ENCODE peak calls at places on chromosomes 4 and X, in five cellular contexts. C, H, W, E and O are unnamed samples.

GRCh38 chr4:115090483-115091075 is 22.8 kb downstream of the NDST4 start:
- DNase-seq in W (peak), H (peak), E (no peak), C (no peak), O (no peak)

GRCh38 chr4:11338990-11339782 is 89.5 kb downstream of the HS3ST1 start:
- DNase-seq in C (no peak), W (no peak), E (no peak), H (no peak), O (no peak)

GRCh38 chr4:20544645-20545044 is 155.6 kb upstream of the PACRGL start:
- DNase-seq in C (no peak), H (peak), W (peak), E (peak), O (peak)

GRCh38 chr4:8834681-8835220 is 36.9 kb downstream of the HMX1 start:
- DNase-seq in E (no peak), W (no peak), H (no peak), C (peak), O (no peak)

GRCh38 chrX:69137371-69137881 is 27.8 kb downstream of the PJA1 start:
- DNase-seq in W (peak), H (no peak), C (peak), E (peak), O (peak)

GRCh38 chrX:331772-332495 is 13.3 kb upstream of the GTPBP6 start:
- DNase-seq in H (no peak), W (no peak), C (no peak), E (no peak), O (no peak)

GRCh38 chrX:136909706-136910564 is 29.4 kb upstream of the RBMX start:
- DNase-seq in W (peak), C (peak), E (peak), H (peak), O (peak)

GRCh38 chr4:88007304-88008132 is at the start of gene PKD2:
- DNase-seq in W (peak), C (peak), H (peak), E (peak), O (peak)

GRCh38 chr4:123784626-123785025 is 388.0 kb downstream of the SPRY1 start:
- DNase-seq in H (no peak), C (no peak), E (no peak), W (peak), O (no peak)

GRCh38 chr4:139514382-139515059 is 41.5 kb downstream of the SETD7 start:
- DNase-seq in E (no peak), H (no peak), W (no peak), C (no peak), O (no peak)

GRCh38 chr4:186304816-186305520 is 39.0 kb downstream of the F11 start:
- DNase-seq in W (no peak), E (peak), H (no peak), C (no peak), O (no peak)

GRCh38 chr4:167232805-167233522 is 1.3 kb downstream of the SPOCK3 start:
- DNase-seq in E (no peak), H (no peak), C (no peak), W (no peak), O (no peak)

GRCh38 chr4:118716304-118716703 is 31.1 kb downstream of the METTL14 start:
- DNase-seq in H (no peak), C (no peak), E (no peak), W (no peak), O (no peak)

GRCh38 chrX:74325130-74326059 is 21.4 kb downstream of the ZCCHC13 start:
- DNase-seq in C (no peak), W (no peak), E (no peak), H (no peak), O (no peak)

GRCh38 chr4:98603683-98604573 is 54.5 kb downstream of the TSPAN5 start:
- DNase-seq in W (peak), H (no peak), E (peak), C (no peak), O (no peak)

GRCh38 chrX:105120460-105120859 is 100.0 kb downstream of the TEX13A start:
- DNase-seq in H (no peak), W (no peak), C (no peak), E (no peak), O (no peak)

GRCh38 chrX:16882188-16882587 is 12.0 kb upstream of the RBBP7 start:
- DNase-seq in H (no peak), C (no peak), E (no peak), W (no peak), O (no peak)

GRCh38 chrX:153687121-153688039 is at the start of gene SLC6A8:
- DNase-seq in C (peak), W (peak), E (peak), H (peak), O (no peak)

GRCh38 chrX:42107495-42108139 is 184.3 kb upstream of the CASK start:
- DNase-seq in E (no peak), H (no peak), W (no peak), C (no peak), O (no peak)

GRCh38 chrX:40068048-40068447 is 29.7 kb downstream of the BCOR start:
- DNase-seq in H (peak), C (no peak), E (no peak), W (peak), O (no peak)

GRCh38 chrX:13090261-13091110 is 46.1 kb upstream of the FAM9C start:
- DNase-seq in W (no peak), H (no peak), E (no peak), C (no peak), O (no peak)

GRCh38 chr4:153488006-153488718 is 22.0 kb downstream of the TMEM131L start:
- DNase-seq in H (no peak), W (no peak), C (no peak), E (peak), O (peak)

GRCh38 chr4:1523506-1523905 is 117.3 kb upstream of the NKX1-1 start:
- DNase-seq in E (no peak), H (no peak), W (no peak), C (no peak), O (no peak)

GRCh38 chrX:126770179-126770578 is 49.4 kb upstream of the PRR32 start:
- DNase-seq in H (peak), E (no peak), W (no peak), C (no peak), O (peak)